ENCODE peak calls at places on chromosome 4, in five cellular contexts. One of them, this sample, is unnamed.

GRCh38 chr4:140947507-140947906 is 185.8 kb downstream of the RNF150 start:
- DNase-seq in AG04450: no peak
- DNase-seq in foreskin keratinocyte: peak
- DNase-seq in HepG2: no peak
- DNase-seq in activated B cell treated with CpG ODN at 0.5 μM for 24 hours: no peak
- DNase-seq in this sample: no peak

GRCh38 chr4:142088906-142089305 is 452.5 kb downstream of the IL15 start:
- DNase-seq in foreskin keratinocyte: no peak
- DNase-seq in AG04450: no peak
- DNase-seq in HepG2: no peak
- DNase-seq in activated B cell treated with CpG ODN at 0.5 μM for 24 hours: no peak
- DNase-seq in this sample: no peak

GRCh38 chr4:26326791-26327190 is 6.0 kb downstream of the RBPJ start:
- DNase-seq in foreskin keratinocyte: no peak
- DNase-seq in AG04450: peak
- DNase-seq in activated B cell treated with CpG ODN at 0.5 μM for 24 hours: no peak
- DNase-seq in HepG2: no peak
- DNase-seq in this sample: no peak

GRCh38 chr4:71635094-71635493 is 148.8 kb downstream of the GC start:
- DNase-seq in AG04450: no peak
- DNase-seq in activated B cell treated with CpG ODN at 0.5 μM for 24 hours: no peak
- DNase-seq in HepG2: no peak
- DNase-seq in foreskin keratinocyte: no peak
- DNase-seq in this sample: no peak

GRCh38 chr4:86593726-86594558 is at the start of gene PTPN13:
- DNase-seq in activated B cell treated with CpG ODN at 0.5 μM for 24 hours: peak
- DNase-seq in foreskin keratinocyte: peak
- DNase-seq in HepG2: peak
- DNase-seq in AG04450: peak
- DNase-seq in this sample: peak

GRCh38 chr4:17168571-17168970 is 270.1 kb upstream of the LDB2 start:
- DNase-seq in AG04450: peak
- DNase-seq in HepG2: no peak
- DNase-seq in activated B cell treated with CpG ODN at 0.5 μM for 24 hours: no peak
- DNase-seq in foreskin keratinocyte: no peak
- DNase-seq in this sample: no peak

GRCh38 chr4:2396781-2397368 is 21.6 kb downstream of the ZFYVE28 start:
- DNase-seq in foreskin keratinocyte: no peak
- DNase-seq in AG04450: no peak
- DNase-seq in HepG2: no peak
- DNase-seq in activated B cell treated with CpG ODN at 0.5 μM for 24 hours: no peak
- DNase-seq in this sample: no peak

GRCh38 chr4:174215936-174216699 is 67.3 kb downstream of the FBXO8 start:
- DNase-seq in foreskin keratinocyte: no peak
- DNase-seq in activated B cell treated with CpG ODN at 0.5 μM for 24 hours: no peak
- DNase-seq in HepG2: no peak
- DNase-seq in AG04450: no peak
- DNase-seq in this sample: no peak

GRCh38 chr4:185004562-185005208 is 13.6 kb upstream of the HELT start:
- DNase-seq in foreskin keratinocyte: no peak
- DNase-seq in AG04450: no peak
- DNase-seq in HepG2: no peak
- DNase-seq in activated B cell treated with CpG ODN at 0.5 μM for 24 hours: no peak
- DNase-seq in this sample: no peak

GRCh38 chr4:187276786-187277408 is 553.2 kb upstream of the FAT1 start:
- DNase-seq in foreskin keratinocyte: no peak
- DNase-seq in activated B cell treated with CpG ODN at 0.5 μM for 24 hours: no peak
- DNase-seq in HepG2: no peak
- DNase-seq in AG04450: peak
- DNase-seq in this sample: no peak

GRCh38 chr4:67575232-67575888 is 16.8 kb downstream of the STAP1 start:
- DNase-seq in HepG2: no peak
- DNase-seq in activated B cell treated with CpG ODN at 0.5 μM for 24 hours: no peak
- DNase-seq in foreskin keratinocyte: no peak
- DNase-seq in AG04450: no peak
- DNase-seq in this sample: no peak

GRCh38 chr4:91099666-91100065 is 972.5 kb downstream of the CCSER1 start:
- DNase-seq in HepG2: no peak
- DNase-seq in AG04450: no peak
- DNase-seq in activated B cell treated with CpG ODN at 0.5 μM for 24 hours: no peak
- DNase-seq in foreskin keratinocyte: no peak
- DNase-seq in this sample: no peak

GRCh38 chr4:71860643-71861042 is 76.8 kb upstream of the GC start:
- DNase-seq in activated B cell treated with CpG ODN at 0.5 μM for 24 hours: no peak
- DNase-seq in AG04450: no peak
- DNase-seq in HepG2: peak
- DNase-seq in foreskin keratinocyte: no peak
- DNase-seq in this sample: no peak

GRCh38 chr4:153156263-153156662 is 48.0 kb upstream of the TRIM2 start:
- DNase-seq in foreskin keratinocyte: no peak
- DNase-seq in activated B cell treated with CpG ODN at 0.5 μM for 24 hours: no peak
- DNase-seq in HepG2: no peak
- DNase-seq in AG04450: no peak
- DNase-seq in this sample: no peak

GRCh38 chr4:71004281-71004851 is 10.9 kb downstream of the DCK start:
- DNase-seq in AG04450: no peak
- DNase-seq in foreskin keratinocyte: no peak
- DNase-seq in HepG2: peak
- DNase-seq in activated B cell treated with CpG ODN at 0.5 μM for 24 hours: peak
- DNase-seq in this sample: no peak

GRCh38 chr4:48129307-48130014 is 4.6 kb downstream of the TXK start:
- DNase-seq in activated B cell treated with CpG ODN at 0.5 μM for 24 hours: no peak
- DNase-seq in HepG2: no peak
- DNase-seq in AG04450: no peak
- DNase-seq in foreskin keratinocyte: no peak
- DNase-seq in this sample: no peak

GRCh38 chr4:124712417-124713212 is at the start of gene ANKRD50:
- DNase-seq in activated B cell treated with CpG ODN at 0.5 μM for 24 hours: peak
- DNase-seq in HepG2: peak
- DNase-seq in foreskin keratinocyte: peak
- DNase-seq in AG04450: peak
- DNase-seq in this sample: peak

GRCh38 chr4:4182835-4183568 is 43.7 kb downstream of the OTOP1 start:
- DNase-seq in HepG2: peak
- DNase-seq in activated B cell treated with CpG ODN at 0.5 μM for 24 hours: no peak
- DNase-seq in foreskin keratinocyte: no peak
- DNase-seq in AG04450: no peak
- DNase-seq in this sample: no peak

GRCh38 chr4:140935259-140935658 is 179.1 kb upstream of the TBC1D9 start:
- DNase-seq in foreskin keratinocyte: no peak
- DNase-seq in activated B cell treated with CpG ODN at 0.5 μM for 24 hours: no peak
- DNase-seq in HepG2: no peak
- DNase-seq in AG04450: no peak
- DNase-seq in this sample: no peak

GRCh38 chr4:76637704-76638361 is 202.8 kb downstream of the SHROOM3 start:
- DNase-seq in AG04450: no peak
- DNase-seq in activated B cell treated with CpG ODN at 0.5 μM for 24 hours: no peak
- DNase-seq in HepG2: no peak
- DNase-seq in foreskin keratinocyte: no peak
- DNase-seq in this sample: no peak

DNA sequence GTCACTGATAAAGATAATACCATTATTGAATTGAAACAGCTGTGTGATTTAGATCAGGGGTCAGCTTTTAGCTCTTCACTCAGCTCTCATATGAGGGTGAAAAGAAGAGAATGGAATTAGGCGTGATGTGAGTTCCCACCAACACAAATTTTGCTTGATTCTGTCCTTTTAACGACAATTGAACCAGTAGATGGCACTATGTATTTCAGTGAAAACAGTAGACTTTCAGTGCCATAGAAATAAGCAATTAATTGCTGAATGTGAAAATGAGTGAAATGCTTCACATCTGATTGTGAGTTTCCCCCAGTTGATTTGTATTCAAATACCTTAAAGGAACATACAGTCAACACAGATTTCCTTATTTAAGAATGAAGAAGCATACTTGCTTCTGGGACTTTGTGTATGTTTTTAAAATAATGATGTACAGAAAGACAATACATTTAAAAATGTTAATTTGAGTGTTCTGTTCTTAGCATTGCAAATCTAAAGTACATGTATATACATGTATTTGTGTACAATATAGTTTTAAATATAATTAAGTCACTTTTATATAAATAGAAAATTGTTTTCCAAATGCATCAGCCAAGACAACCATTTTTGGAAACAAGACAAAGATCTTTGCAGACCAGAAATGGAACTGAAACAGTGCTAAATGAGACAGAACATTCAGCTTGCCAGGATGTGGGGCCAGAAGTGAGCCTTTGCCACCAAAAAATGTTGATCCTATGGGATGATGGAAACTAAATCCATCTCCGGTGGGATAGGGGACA is 178.8 kb downstream of the SNCA start:
- DNase-seq in AG04450: peak
- DNase-seq in activated B cell treated with CpG ODN at 0.5 μM for 24 hours: no peak
- DNase-seq in foreskin keratinocyte: no peak
- DNase-seq in HepG2: peak
- DNase-seq in this sample: no peak
- TF ChIP-seq CTCF in AG04450: peak
- TF ChIP-seq CTCF in activated B cell treated with CpG ODN at 0.5 μM for 24 hours: no peak
- TF ChIP-seq CTCF in foreskin keratinocyte: peak
- TF ChIP-seq CTCF in HepG2: peak
- TF ChIP-seq CTCF in this sample: peak

GRCh38 chr4:108383157-108383556 is 214.4 kb upstream of the LEF1 start:
- DNase-seq in activated B cell treated with CpG ODN at 0.5 μM for 24 hours: no peak
- DNase-seq in AG04450: no peak
- DNase-seq in foreskin keratinocyte: no peak
- DNase-seq in HepG2: no peak
- DNase-seq in this sample: no peak

GRCh38 chr4:108385076-108385475 is 216.3 kb upstream of the LEF1 start:
- DNase-seq in activated B cell treated with CpG ODN at 0.5 μM for 24 hours: no peak
- DNase-seq in AG04450: no peak
- DNase-seq in foreskin keratinocyte: no peak
- DNase-seq in HepG2: no peak
- DNase-seq in this sample: no peak

GRCh38 chr4:108384544-108384943 is 215.8 kb upstream of the LEF1 start:
- DNase-seq in AG04450: no peak
- DNase-seq in activated B cell treated with CpG ODN at 0.5 μM for 24 hours: no peak
- DNase-seq in HepG2: no peak
- DNase-seq in foreskin keratinocyte: no peak
- DNase-seq in this sample: no peak

GRCh38 chr4:108378164-108378563 is 209.4 kb upstream of the LEF1 start:
- DNase-seq in foreskin keratinocyte: no peak
- DNase-seq in activated B cell treated with CpG ODN at 0.5 μM for 24 hours: no peak
- DNase-seq in HepG2: no peak
- DNase-seq in AG04450: no peak
- DNase-seq in this sample: no peak

DNA sequence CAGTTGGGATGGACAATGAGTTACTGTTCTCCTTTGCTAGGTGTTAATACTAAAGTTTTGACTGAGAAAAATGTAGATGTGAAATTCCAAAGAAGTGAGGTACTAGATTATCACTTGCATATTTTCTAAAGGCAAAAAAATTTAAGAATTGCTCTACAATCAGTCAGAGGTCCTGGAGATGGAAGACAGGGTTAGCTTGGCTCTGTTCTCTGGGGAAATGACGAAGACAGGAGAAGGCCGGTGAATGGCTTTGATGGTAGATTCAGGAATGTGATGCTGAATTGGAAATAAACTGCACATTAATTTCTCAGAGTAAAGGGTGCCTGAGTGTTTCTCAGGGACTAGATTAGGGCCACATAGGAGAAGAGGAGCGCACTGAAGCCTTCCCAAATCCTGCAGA is 214.0 kb upstream of the LEF1 start:
- DNase-seq in HepG2: no peak
- DNase-seq in activated B cell treated with CpG ODN at 0.5 μM for 24 hours: no peak
- DNase-seq in AG04450: no peak
- DNase-seq in foreskin keratinocyte: no peak
- DNase-seq in this sample: no peak
- TF ChIP-seq CTCF in HepG2: no peak
- TF ChIP-seq CTCF in activated B cell treated with CpG ODN at 0.5 μM for 24 hours: no peak
- TF ChIP-seq CTCF in AG04450: no peak
- TF ChIP-seq CTCF in foreskin keratinocyte: no peak
- TF ChIP-seq CTCF in this sample: no peak

DNA sequence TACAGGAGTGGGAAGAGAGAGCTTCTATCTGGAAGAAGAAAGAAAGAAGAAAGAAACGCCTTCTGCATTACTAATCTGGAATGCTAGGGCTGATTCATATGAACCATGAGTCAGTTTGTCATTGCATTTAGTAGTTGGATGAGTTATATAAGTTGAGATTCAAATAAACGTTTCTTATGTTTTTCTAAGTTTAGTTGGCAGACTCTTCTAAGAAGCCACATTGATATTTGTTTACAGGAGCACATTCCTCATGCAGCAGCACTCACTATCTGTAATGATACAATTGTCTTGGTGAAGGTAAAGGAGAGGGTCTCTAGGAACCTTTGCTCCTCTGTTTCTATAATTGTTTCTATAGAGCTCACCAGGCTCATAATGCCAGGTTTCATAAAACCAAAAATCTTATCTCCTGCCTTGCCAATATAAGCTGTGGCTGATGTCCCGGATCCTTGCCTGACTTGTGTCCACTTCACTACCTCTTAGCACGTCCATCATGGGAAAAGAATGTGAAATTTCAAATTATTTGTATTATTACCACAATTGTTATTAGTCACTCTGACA is 39.5 kb downstream of the HOPX start:
- DNase-seq in foreskin keratinocyte: peak
- DNase-seq in HepG2: no peak
- DNase-seq in AG04450: peak
- DNase-seq in activated B cell treated with CpG ODN at 0.5 μM for 24 hours: no peak
- DNase-seq in this sample: no peak
- TF ChIP-seq CTCF in foreskin keratinocyte: no peak
- TF ChIP-seq CTCF in HepG2: no peak
- TF ChIP-seq CTCF in AG04450: peak
- TF ChIP-seq CTCF in activated B cell treated with CpG ODN at 0.5 μM for 24 hours: no peak
- TF ChIP-seq CTCF in this sample: no peak

GRCh38 chr4:148852092-148852699 is 410.0 kb upstream of the NR3C2 start:
- DNase-seq in activated B cell treated with CpG ODN at 0.5 μM for 24 hours: no peak
- DNase-seq in HepG2: no peak
- DNase-seq in AG04450: no peak
- DNase-seq in foreskin keratinocyte: no peak
- DNase-seq in this sample: no peak
- TF ChIP-seq CTCF in activated B cell treated with CpG ODN at 0.5 μM for 24 hours: no peak
- TF ChIP-seq CTCF in HepG2: no peak
- TF ChIP-seq CTCF in AG04450: no peak
- TF ChIP-seq CTCF in foreskin keratinocyte: peak
- TF ChIP-seq CTCF in this sample: no peak

DNA sequence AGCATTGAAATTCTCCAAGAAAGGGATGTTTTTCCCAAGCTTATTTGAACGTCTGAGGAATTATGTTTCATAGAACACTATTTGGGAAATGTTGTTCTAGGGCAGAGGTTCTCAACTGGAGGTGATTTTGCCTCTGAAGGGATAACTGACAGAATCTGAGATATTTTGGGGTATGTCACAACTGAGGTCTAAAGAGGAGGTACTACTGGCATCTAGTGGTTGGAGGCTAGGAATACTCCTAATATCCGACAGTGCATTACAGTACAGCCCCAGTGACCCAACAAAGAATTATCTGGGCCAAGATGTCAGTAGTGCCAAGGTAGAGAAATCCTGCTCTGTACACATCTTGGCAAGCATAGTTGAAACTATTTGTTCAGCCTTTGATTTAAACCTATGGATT is 6.4 kb downstream of the HSPA4L start:
- DNase-seq in activated B cell treated with CpG ODN at 0.5 μM for 24 hours: no peak
- DNase-seq in HepG2: peak
- DNase-seq in AG04450: no peak
- DNase-seq in foreskin keratinocyte: no peak
- DNase-seq in this sample: peak
- TF ChIP-seq CTCF in activated B cell treated with CpG ODN at 0.5 μM for 24 hours: no peak
- TF ChIP-seq CTCF in HepG2: peak
- TF ChIP-seq CTCF in AG04450: peak
- TF ChIP-seq CTCF in foreskin keratinocyte: peak
- TF ChIP-seq CTCF in this sample: peak

This sample was measured in LNCaP clone FGC.